ENCODE peak calls at places on chromosome 17, in eight cellular contexts. S is sigmoid colon, R is SK-N-SH, U is tibial nerve, X is A549, B is K562, N is ovary, Q is HepG2. E is an unnamed sample.

GRCh38 chr17:6551356-6551755 is 5.0 kb downstream of the PITPNM3 start:
- DNase-seq in B (no peak), R (no peak), N (no peak), U (no peak), S (no peak), X (no peak), Q (no peak), E (no peak)

GRCh38 chr17:79415909-79416308 is 194.9 kb downstream of the RBFOX3 start:
- DNase-seq in N (no peak), S (no peak), U (no peak), B (no peak), X (no peak), Q (no peak), R (no peak), E (no peak)

GRCh38 chr17:70906808-70907207 is 737.5 kb downstream of the KCNJ2 start:
- DNase-seq in B (no peak), Q (no peak), S (no peak), U (no peak), R (peak), N (no peak), X (no peak), E (no peak)

GRCh38 chr17:1494203-1494602 is 1.7 kb upstream of the MYO1C start:
- DNase-seq in U (no peak), S (no peak), X (no peak), N (no peak), Q (no peak), R (no peak), B (no peak), E (no peak)

GRCh38 chr17:60230358-60230757 is 80.6 kb downstream of the CA4 start:
- DNase-seq in S (no peak), N (no peak), X (no peak), B (no peak), R (no peak), Q (no peak), U (no peak), E (no peak)

GRCh38 chr17:35174835-35175334 is 19.3 kb downstream of the SLC35G3 start:
- DNase-seq in B (no peak), N (no peak), S (no peak), X (no peak), Q (no peak), U (no peak), R (no peak), E (no peak)

GRCh38 chr17:53191878-53192277 is 630.8 kb upstream of the KIF2B start:
- DNase-seq in N (no peak), R (no peak), S (no peak), U (no peak), Q (no peak), B (no peak), X (no peak), E (no peak)

GRCh38 chr17:78401246-78401645 is 22.8 kb downstream of the PGS1 start:
- DNase-seq in B (no peak), Q (no peak), R (no peak), N (no peak), U (no peak), X (no peak), S (no peak), E (no peak)

GRCh38 chr17:59643159-59643857 is 23.6 kb downstream of the CLTC start:
- DNase-seq in S (no peak), U (no peak), B (no peak), X (no peak), N (no peak), Q (no peak), R (no peak), E (no peak)

GRCh38 chr17:20184191-20184590 is 175.0 kb downstream of the SPECC1 start:
- DNase-seq in U (no peak), B (no peak), X (peak), Q (no peak), N (no peak), S (no peak), R (no peak), E (no peak)

GRCh38 chr17:62149961-62150360 is 84.9 kb upstream of the MED13 start:
- DNase-seq in U (no peak), R (no peak), S (no peak), Q (no peak), X (no peak), B (no peak), N (no peak), E (no peak)

GRCh38 chr17:81081217-81081616 is 46.3 kb downstream of the BAIAP2 start:
- DNase-seq in B (no peak), Q (no peak), S (no peak), U (no peak), N (no peak), X (no peak), R (no peak), E (no peak)

GRCh38 chr17:27577124-27577761 is 53.7 kb upstream of the LGALS9 start:
- DNase-seq in R (peak), S (no peak), B (peak), X (no peak), N (no peak), U (no peak), Q (no peak), E (no peak)

GRCh38 chr17:76530489-76530814 is 7.1 kb downstream of the CYGB start:
- DNase-seq in R (peak), U (no peak), N (no peak), B (no peak), Q (no peak), S (no peak), X (no peak), E (no peak)

GRCh38 chr17:17398188-17398927 is 78.4 kb upstream of the MED9 start:
- DNase-seq in B (no peak), U (peak), S (no peak), X (no peak), Q (no peak), R (no peak), N (no peak), E (no peak)

GRCh38 chr17:79038545-79039135 is 14.7 kb downstream of the C1QTNF1 start:
- DNase-seq in R (no peak), X (peak), Q (no peak), U (peak), N (no peak), S (peak), B (no peak), E (no peak)

GRCh38 chr17:67834634-67835033 is 9.3 kb downstream of the BPTF start:
- DNase-seq in U (no peak), N (no peak), S (no peak), X (no peak), Q (no peak), B (no peak), R (no peak), E (no peak)

GRCh38 chr17:34254651-34255380 is at the start of gene CCL2:
- DNase-seq in B (peak), U (peak), N (peak), S (peak), X (peak), Q (no peak), R (peak), E (peak)

GRCh38 chr17:78854508-78854907 is 13.9 kb upstream of the USP36 start:
- DNase-seq in B (peak), Q (no peak), R (no peak), S (no peak), X (no peak), N (no peak), U (no peak), E (no peak)

GRCh38 chr17:17411692-17412091 is 65.1 kb upstream of the MED9 start:
- DNase-seq in U (no peak), X (no peak), R (no peak), N (no peak), B (no peak), Q (no peak), S (no peak), E (no peak)

GRCh38 chr17:21164226-21165019 is 37.7 kb downstream of the DHRS7B start:
- DNase-seq in N (no peak), Q (no peak), R (no peak), B (no peak), X (no peak), U (no peak), S (no peak), E (no peak)

GRCh38 chr17:6259899-6260298 is 175.0 kb downstream of the AIPL1 start:
- DNase-seq in N (no peak), B (no peak), R (no peak), S (no peak), Q (no peak), X (no peak), U (no peak), E (no peak)

GRCh38 chr17:68343976-68344375 is 52.7 kb downstream of the ARSG start:
- DNase-seq in S (no peak), B (no peak), N (no peak), R (no peak), Q (no peak), U (no peak), X (peak), E (no peak)

GRCh38 chr17:12789075-12789975 is at the start of gene ARHGAP44:
- DNase-seq in U (peak), S (peak), Q (peak), B (peak), N (peak), R (peak), X (peak), E (peak)

GRCh38 chr17:30372755-30373154 is 6.0 kb upstream of the CPD start:
- DNase-seq in R (no peak), N (no peak), B (peak), Q (no peak), X (peak), U (no peak), S (no peak), E (no peak)

GRCh38 chr17:45301674-45302073 is 15.1 kb downstream of the MAP3K14 start:
- DNase-seq in B (no peak), Q (no peak), U (no peak), X (no peak), N (no peak), S (no peak), R (no peak), E (no peak)

GRCh38 chr17:70168044-70168978 is 1.0 kb upstream of the KCNJ2 start:
- DNase-seq in S (peak), U (peak), N (peak), B (peak), R (peak), X (peak), Q (no peak), E (peak)

GRCh38 chr17:45222273-45222993 is 748 bp downstream of the FMNL1 start:
- DNase-seq in X (no peak), Q (no peak), S (no peak), N (no peak), B (peak), R (peak), U (no peak), E (no peak)

GRCh38 chr17:60135951-60136666 is 13.7 kb upstream of the CA4 start:
- DNase-seq in S (peak), R (no peak), Q (no peak), B (no peak), N (no peak), U (no peak), X (no peak), E (peak)

GRCh38 chr17:31095239-31096105 is 695 bp downstream of the NF1 start:
- DNase-seq in U (peak), N (peak), S (peak), B (peak), X (peak), Q (peak), R (peak), E (peak)

GRCh38 chr17:77675411-77675810 is 283.1 kb upstream of the TNRC6C start:
- DNase-seq in R (no peak), U (no peak), B (no peak), X (no peak), N (no peak), Q (no peak), S (peak), E (no peak)

GRCh38 chr17:6231886-6232767 is 161.9 kb downstream of the WSCD1 start:
- DNase-seq in X (no peak), U (no peak), B (no peak), S (no peak), R (no peak), Q (no peak), N (no peak), E (no peak)

GRCh38 chr17:53924530-53925455 is 102.1 kb downstream of the KIF2B start:
- DNase-seq in X (peak), U (no peak), R (no peak), N (no peak), B (no peak), Q (peak), S (no peak), E (no peak)

GRCh38 chr17:17781591-17782424 is 55.0 kb downstream of the SREBF1 start:
- DNase-seq in B (no peak), X (peak), N (peak), R (peak), U (peak), S (peak), Q (no peak), E (peak)

GRCh38 chr17:80221401-80221800 is 1.2 kb downstream of the SLC26A11 start:
- DNase-seq in B (no peak), Q (no peak), U (no peak), N (no peak), S (no peak), X (no peak), R (no peak), E (no peak)

GRCh38 chr17:29113334-29113733 is 66.9 kb downstream of the MYO18A start:
- DNase-seq in U (no peak), S (no peak), R (no peak), B (no peak), X (no peak), N (no peak), Q (no peak), E (no peak)

GRCh38 chr17:50863221-50863843 is 2.8 kb downstream of the TOB1 start:
- DNase-seq in S (peak), B (no peak), Q (peak), X (peak), U (peak), N (no peak), R (peak), E (peak)

GRCh38 chr17:17681187-17681743 is at the start of gene RAI1:
- DNase-seq in B (peak), R (peak), X (peak), S (peak), U (peak), Q (peak), N (peak), E (peak)

GRCh38 chr17:38357488-38358123 is 6.0 kb downstream of the SOCS7 start:
- DNase-seq in B (no peak), U (no peak), R (peak), S (peak), N (no peak), X (no peak), Q (no peak), E (no peak)
- TF ChIP-seq EP300 in B (no peak), U (no peak), R (no peak), S (no peak), N (no peak), X (no peak), Q (no peak), E (no peak)

GRCh38 chr17:15516150-15516549 is 47.1 kb downstream of the TVP23C start:
- DNase-seq in Q (no peak), X (no peak), S (no peak), N (no peak), U (no peak), R (no peak), B (no peak), E (no peak)

GRCh38 chr17:15513058-15513858 is 45.8 kb upstream of the CDRT4 start:
- DNase-seq in R (no peak), S (no peak), B (no peak), X (no peak), N (no peak), U (no peak), Q (no peak), E (no peak)

GRCh38 chr17:15513859-15514446 is 46.5 kb upstream of the CDRT4 start:
- DNase-seq in R (no peak), Q (no peak), U (no peak), S (no peak), X (no peak), B (no peak), N (no peak), E (no peak)

GRCh38 chr17:15512310-15512709 is 44.9 kb upstream of the CDRT4 start:
- DNase-seq in S (no peak), R (no peak), U (no peak), B (no peak), N (no peak), X (no peak), Q (no peak), E (no peak)

GRCh38 chr17:15514469-15514868 is 47.0 kb upstream of the CDRT4 start:
- DNase-seq in Q (no peak), B (no peak), U (no peak), X (no peak), S (no peak), R (no peak), N (no peak), E (no peak)
- TF ChIP-seq CTCF in Q (no peak), B (no peak), U (no peak), X (no peak), S (no peak), R (no peak), N (no peak), E (no peak)

GRCh38 chr17:41402161-41402560 is 4.8 kb upstream of the KRT31 start:
- DNase-seq in X (no peak), N (no peak), R (no peak), S (no peak), U (no peak), B (no peak), Q (no peak), E (no peak)

GRCh38 chr17:41407226-41407625 is 9.8 kb upstream of the KRT31 start:
- DNase-seq in N (no peak), U (no peak), Q (no peak), R (no peak), X (no peak), B (no peak), S (no peak), E (no peak)

GRCh38 chr17:41404024-41404651 is 6.7 kb upstream of the KRT31 start:
- DNase-seq in U (no peak), N (no peak), R (no peak), X (peak), Q (peak), B (no peak), S (no peak), E (no peak)

GRCh38 chr17:41403409-41404023 is 6.1 kb upstream of the KRT31 start:
- DNase-seq in U (no peak), S (no peak), B (no peak), R (no peak), Q (no peak), X (no peak), N (no peak), E (no peak)

GRCh38 chr17:41406205-41406604 is 8.8 kb upstream of the KRT31 start:
- DNase-seq in U (no peak), B (no peak), N (no peak), X (peak), S (no peak), R (no peak), Q (no peak), E (no peak)
- TF ChIP-seq EP300 in U (no peak), B (no peak), N (no peak), X (no peak), S (no peak), R (no peak), Q (no peak), E (no peak)

GRCh38 chr17:3639981-3640596 is 3.5 kb downstream of the CTNS start:
- DNase-seq in Q (no peak), X (no peak), N (no peak), U (no peak), R (no peak), S (no peak), B (peak), E (no peak)

GRCh38 chr17:3636908-3637373 is 381 bp downstream of the CTNS start:
- DNase-seq in S (no peak), B (no peak), U (no peak), N (no peak), Q (no peak), X (no peak), R (no peak), E (no peak)

GRCh38 chr17:3641014-3641413 is 4.5 kb downstream of the CTNS start:
- DNase-seq in R (no peak), B (no peak), N (no peak), X (no peak), U (no peak), Q (no peak), S (no peak), E (no peak)

GRCh38 chr17:3636154-3636907 is at the start of the genes CTNS and SHPK:
- DNase-seq in S (peak), Q (peak), N (peak), U (peak), X (peak), R (peak), B (peak), E (peak)

GRCh38 chr17:3635474-3636153 is 436 bp downstream of the SHPK start:
- DNase-seq in S (no peak), N (peak), Q (peak), B (no peak), X (no peak), U (no peak), R (peak), E (peak)
- TF ChIP-seq CTCF in S (no peak), N (no peak), Q (no peak), B (no peak), X (no peak), U (no peak), R (no peak), E (no peak)

GRCh38 chr17:14051692-14052091 is 17.6 kb upstream of the COX10 start:
- DNase-seq in R (peak), B (no peak), S (no peak), X (no peak), Q (no peak), N (no peak), U (no peak), E (no peak)
- TF ChIP-seq EP300 in R (no peak), B (no peak), S (no peak), X (no peak), Q (no peak), N (no peak), U (no peak), E (no peak)

GRCh38 chr17:82528484-82529265 is 9.1 kb downstream of the FOXK2 start:
- DNase-seq in B (no peak), R (peak), S (peak), N (no peak), X (peak), U (no peak), Q (no peak), E (peak)
- TF ChIP-seq CTCF in B (no peak), R (peak), S (peak), N (no peak), X (peak), U (peak), Q (peak), E (peak)

GRCh38 chr17:10415161-10415560 is 6.6 kb downstream of the MYH8 start:
- DNase-seq in U (no peak), R (no peak), N (no peak), S (no peak), Q (no peak), X (no peak), B (no peak), E (no peak)

GRCh38 chr17:10421946-10422542 is at the start of gene MYH8:
- DNase-seq in R (no peak), N (no peak), Q (no peak), B (no peak), S (no peak), X (no peak), U (no peak), E (no peak)

GRCh38 chr17:10421211-10421610 is 539 bp downstream of the MYH8 start:
- DNase-seq in U (no peak), X (no peak), Q (no peak), R (no peak), N (no peak), S (no peak), B (no peak), E (no peak)

GRCh38 chr17:10420811-10421210 is 939 bp downstream of the MYH8 start:
- DNase-seq in N (no peak), B (no peak), U (no peak), Q (no peak), S (no peak), X (no peak), R (no peak), E (no peak)
- TF ChIP-seq EP300 in N (no peak), B (no peak), U (no peak), Q (no peak), S (no peak), X (no peak), R (no peak), E (no peak)

DNA sequence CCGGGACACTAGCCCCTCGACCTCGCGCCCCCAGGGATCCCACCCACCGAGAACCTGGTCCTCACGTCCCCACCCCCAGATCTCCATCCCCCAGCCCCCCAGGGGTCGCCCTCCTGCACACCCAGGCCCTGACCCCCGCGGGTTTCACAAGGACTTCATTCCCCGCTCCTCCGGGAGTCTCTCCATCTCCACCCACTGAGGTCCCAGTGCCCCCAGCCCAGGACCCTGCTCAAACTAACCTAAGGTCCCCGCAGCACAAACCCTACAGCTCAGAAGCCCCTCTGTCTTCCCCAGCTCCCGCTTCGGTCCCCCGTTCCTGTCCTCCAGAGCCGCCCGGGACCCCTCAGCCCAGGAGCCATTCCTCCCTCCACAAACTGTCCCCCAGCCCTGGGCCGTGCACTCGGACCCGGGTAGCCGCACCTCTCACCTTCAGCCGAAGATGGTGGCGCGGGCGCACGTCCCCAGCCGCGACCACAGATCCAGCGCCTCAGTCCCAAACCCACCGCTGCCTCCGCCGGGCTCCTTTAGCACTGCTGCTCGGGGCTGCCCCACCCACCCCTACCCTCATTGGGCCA is at the start of gene MYH10:
- DNase-seq in N (no peak), X (no peak), R (no peak), Q (no peak), U (no peak), B (no peak), S (peak), E (peak)
- TF ChIP-seq CTCF in N (peak), X (no peak), R (peak), Q (no peak), U (no peak), B (peak), S (peak), E (no peak)

GRCh38 chr17:82732118-82732743 is 3.2 kb upstream of the FN3K start:
- DNase-seq in N (peak), B (no peak), Q (no peak), R (no peak), U (no peak), S (no peak), X (no peak), E (no peak)
- TF ChIP-seq EP300 in N (no peak), B (no peak), Q (no peak), R (no peak), U (no peak), S (no peak), X (no peak), E (no peak)

E was measured in transverse colon.